ENCODE peak calls at places on chromosome 16, in five cellular contexts. One of them, this sample, is unnamed.

GRCh38 chr16:79716645-79717323 is 116.2 kb upstream of the MAF start:
- DNase-seq in CD8-positive, alpha-beta T cell: no peak
- DNase-seq in mesenchymal stem cell: peak
- DNase-seq in NCI-H1092 treated with DMSO at 0.1 percent for 48 hours: no peak
- DNase-seq in ACHN: no peak
- DNase-seq in this sample: no peak

GRCh38 chr16:84607694-84608093 is 10.2 kb downstream of the COTL1 start:
- DNase-seq in CD8-positive, alpha-beta T cell: no peak
- DNase-seq in mesenchymal stem cell: no peak
- DNase-seq in NCI-H1092 treated with DMSO at 0.1 percent for 48 hours: no peak
- DNase-seq in ACHN: no peak
- DNase-seq in this sample: no peak

GRCh38 chr16:9836118-9836736 is 346.0 kb downstream of the GRIN2A start:
- DNase-seq in CD8-positive, alpha-beta T cell: no peak
- DNase-seq in mesenchymal stem cell: no peak
- DNase-seq in NCI-H1092 treated with DMSO at 0.1 percent for 48 hours: no peak
- DNase-seq in ACHN: peak
- DNase-seq in this sample: peak

GRCh38 chr16:813204-813915 is 12.8 kb upstream of the GNG13 start:
- DNase-seq in CD8-positive, alpha-beta T cell: peak
- DNase-seq in mesenchymal stem cell: peak
- DNase-seq in NCI-H1092 treated with DMSO at 0.1 percent for 48 hours: no peak
- DNase-seq in ACHN: peak
- DNase-seq in this sample: peak

GRCh38 chr16:29806096-29806579 is at the start of gene MAZ:
- DNase-seq in CD8-positive, alpha-beta T cell: peak
- DNase-seq in mesenchymal stem cell: no peak
- DNase-seq in NCI-H1092 treated with DMSO at 0.1 percent for 48 hours: peak
- DNase-seq in ACHN: no peak
- DNase-seq in this sample: peak

GRCh38 chr16:72291531-72291981 is 119.6 kb upstream of the PMFBP1 start:
- DNase-seq in CD8-positive, alpha-beta T cell: no peak
- DNase-seq in mesenchymal stem cell: peak
- DNase-seq in NCI-H1092 treated with DMSO at 0.1 percent for 48 hours: no peak
- DNase-seq in ACHN: peak
- DNase-seq in this sample: no peak

GRCh38 chr16:56366945-56367344 is 58.4 kb downstream of the AMFR start:
- DNase-seq in CD8-positive, alpha-beta T cell: no peak
- DNase-seq in mesenchymal stem cell: no peak
- DNase-seq in NCI-H1092 treated with DMSO at 0.1 percent for 48 hours: no peak
- DNase-seq in ACHN: no peak
- DNase-seq in this sample: no peak

GRCh38 chr16:65111306-65111705 is 10.6 kb downstream of the CDH11 start:
- DNase-seq in CD8-positive, alpha-beta T cell: no peak
- DNase-seq in mesenchymal stem cell: no peak
- DNase-seq in NCI-H1092 treated with DMSO at 0.1 percent for 48 hours: no peak
- DNase-seq in ACHN: no peak
- DNase-seq in this sample: no peak

GRCh38 chr16:15483857-15484256 is 49.5 kb downstream of the BMERB1 start:
- DNase-seq in CD8-positive, alpha-beta T cell: no peak
- DNase-seq in mesenchymal stem cell: no peak
- DNase-seq in NCI-H1092 treated with DMSO at 0.1 percent for 48 hours: no peak
- DNase-seq in ACHN: no peak
- DNase-seq in this sample: no peak

This sample was measured in globus pallidus.